ENCODE peak calls at places on chromosome X, in nine cellular contexts. One of them, this sample, is unnamed.

GRCh38 chrX:16946361-16946964 is at the start of gene REPS2:
- DNase-seq in OCI-LY7: peak
- DNase-seq in DMS153: peak
- DNase-seq in foreskin fibroblast: peak
- DNase-seq in activated T-cell treated with anti-CD3 and anti-CD28 coated beads for 1 hour: peak
- DNase-seq in NCI-H1092: peak
- DNase-seq in mucosa of gallbladder: peak
- DNase-seq in myocyte: peak
- DNase-seq in endothelial cell: peak
- DNase-seq in this sample: peak

GRCh38 chrX:2351321-2351720 is 149.5 kb downstream of the DHRSX start:
- DNase-seq in OCI-LY7: no peak
- DNase-seq in DMS153: no peak
- DNase-seq in foreskin fibroblast: peak
- DNase-seq in activated T-cell treated with anti-CD3 and anti-CD28 coated beads for 1 hour: no peak
- DNase-seq in NCI-H1092: no peak
- DNase-seq in mucosa of gallbladder: no peak
- DNase-seq in myocyte: peak
- DNase-seq in endothelial cell: no peak
- DNase-seq in this sample: no peak

GRCh38 chrX:10939384-10939783 is 171.7 kb upstream of the HCCS start:
- DNase-seq in OCI-LY7: no peak
- DNase-seq in DMS153: no peak
- DNase-seq in foreskin fibroblast: no peak
- DNase-seq in activated T-cell treated with anti-CD3 and anti-CD28 coated beads for 1 hour: no peak
- DNase-seq in NCI-H1092: no peak
- DNase-seq in mucosa of gallbladder: no peak
- DNase-seq in myocyte: no peak
- DNase-seq in endothelial cell: no peak
- DNase-seq in this sample: no peak

GRCh38 chrX:131063613-131064012 is 5.5 kb downstream of the ARHGAP36 start:
- DNase-seq in OCI-LY7: peak
- DNase-seq in DMS153: no peak
- DNase-seq in foreskin fibroblast: no peak
- DNase-seq in activated T-cell treated with anti-CD3 and anti-CD28 coated beads for 1 hour: no peak
- DNase-seq in NCI-H1092: no peak
- DNase-seq in mucosa of gallbladder: no peak
- DNase-seq in myocyte: no peak
- DNase-seq in endothelial cell: no peak
- DNase-seq in this sample: no peak

GRCh38 chrX:32687379-32687778 is 524.0 kb downstream of the DMD start:
- DNase-seq in OCI-LY7: no peak
- DNase-seq in DMS153: no peak
- DNase-seq in foreskin fibroblast: no peak
- DNase-seq in activated T-cell treated with anti-CD3 and anti-CD28 coated beads for 1 hour: no peak
- DNase-seq in NCI-H1092: no peak
- DNase-seq in mucosa of gallbladder: no peak
- DNase-seq in myocyte: no peak
- DNase-seq in endothelial cell: no peak
- DNase-seq in this sample: no peak

GRCh38 chrX:12967711-12968465 is 7.0 kb upstream of the TMSB4X start:
- DNase-seq in OCI-LY7: no peak
- DNase-seq in DMS153: no peak
- DNase-seq in foreskin fibroblast: no peak
- DNase-seq in activated T-cell treated with anti-CD3 and anti-CD28 coated beads for 1 hour: no peak
- DNase-seq in NCI-H1092: no peak
- DNase-seq in mucosa of gallbladder: no peak
- DNase-seq in myocyte: no peak
- DNase-seq in endothelial cell: no peak
- DNase-seq in this sample: no peak

GRCh38 chrX:45070116-45071007 is 130.3 kb downstream of the DIPK2B start:
- DNase-seq in OCI-LY7: peak
- DNase-seq in DMS153: no peak
- DNase-seq in foreskin fibroblast: peak
- DNase-seq in activated T-cell treated with anti-CD3 and anti-CD28 coated beads for 1 hour: no peak
- DNase-seq in NCI-H1092: no peak
- DNase-seq in mucosa of gallbladder: no peak
- DNase-seq in myocyte: peak
- DNase-seq in endothelial cell: no peak
- DNase-seq in this sample: peak

GRCh38 chrX:37834937-37835336 is 12.4 kb downstream of the DYNLT3 start:
- DNase-seq in OCI-LY7: no peak
- DNase-seq in DMS153: no peak
- DNase-seq in foreskin fibroblast: no peak
- DNase-seq in activated T-cell treated with anti-CD3 and anti-CD28 coated beads for 1 hour: no peak
- DNase-seq in NCI-H1092: no peak
- DNase-seq in mucosa of gallbladder: no peak
- DNase-seq in myocyte: no peak
- DNase-seq in endothelial cell: no peak
- DNase-seq in this sample: no peak

GRCh38 chrX:39133971-39134370 is 332.7 kb downstream of the MID1IP1 start:
- DNase-seq in OCI-LY7: peak
- DNase-seq in DMS153: peak
- DNase-seq in foreskin fibroblast: no peak
- DNase-seq in activated T-cell treated with anti-CD3 and anti-CD28 coated beads for 1 hour: no peak
- DNase-seq in NCI-H1092: peak
- DNase-seq in mucosa of gallbladder: no peak
- DNase-seq in myocyte: peak
- DNase-seq in endothelial cell: peak
- DNase-seq in this sample: peak

GRCh38 chrX:68694429-68695205 is 47.2 kb downstream of the STARD8 start:
- DNase-seq in OCI-LY7: no peak
- DNase-seq in DMS153: no peak
- DNase-seq in foreskin fibroblast: no peak
- DNase-seq in activated T-cell treated with anti-CD3 and anti-CD28 coated beads for 1 hour: no peak
- DNase-seq in NCI-H1092: no peak
- DNase-seq in mucosa of gallbladder: no peak
- DNase-seq in myocyte: no peak
- DNase-seq in endothelial cell: no peak
- DNase-seq in this sample: no peak

GRCh38 chrX:12946406-12946805 is 28.5 kb upstream of the TMSB4X start:
- DNase-seq in OCI-LY7: no peak
- DNase-seq in DMS153: no peak
- DNase-seq in foreskin fibroblast: no peak
- DNase-seq in activated T-cell treated with anti-CD3 and anti-CD28 coated beads for 1 hour: no peak
- DNase-seq in NCI-H1092: no peak
- DNase-seq in mucosa of gallbladder: no peak
- DNase-seq in myocyte: no peak
- DNase-seq in endothelial cell: no peak
- DNase-seq in this sample: no peak

GRCh38 chrX:133859860-133860259 is 125.5 kb downstream of the GPC3 start:
- DNase-seq in OCI-LY7: no peak
- DNase-seq in DMS153: peak
- DNase-seq in foreskin fibroblast: no peak
- DNase-seq in activated T-cell treated with anti-CD3 and anti-CD28 coated beads for 1 hour: no peak
- DNase-seq in NCI-H1092: peak
- DNase-seq in mucosa of gallbladder: no peak
- DNase-seq in myocyte: no peak
- DNase-seq in endothelial cell: no peak
- DNase-seq in this sample: no peak

GRCh38 chrX:148298737-148299136 is 201.7 kb upstream of the AFF2 start:
- DNase-seq in OCI-LY7: no peak
- DNase-seq in DMS153: no peak
- DNase-seq in foreskin fibroblast: no peak
- DNase-seq in activated T-cell treated with anti-CD3 and anti-CD28 coated beads for 1 hour: no peak
- DNase-seq in NCI-H1092: no peak
- DNase-seq in mucosa of gallbladder: no peak
- DNase-seq in myocyte: peak
- DNase-seq in endothelial cell: no peak
- DNase-seq in this sample: no peak

GRCh38 chrX:116290359-116290758 is 119.8 kb downstream of the AGTR2 start:
- DNase-seq in OCI-LY7: no peak
- DNase-seq in DMS153: no peak
- DNase-seq in foreskin fibroblast: no peak
- DNase-seq in activated T-cell treated with anti-CD3 and anti-CD28 coated beads for 1 hour: no peak
- DNase-seq in NCI-H1092: no peak
- DNase-seq in mucosa of gallbladder: no peak
- DNase-seq in myocyte: no peak
- DNase-seq in endothelial cell: no peak
- DNase-seq in this sample: no peak

GRCh38 chrX:152958047-152958446 is 35.9 kb downstream of the PNMA5 start:
- DNase-seq in OCI-LY7: no peak
- DNase-seq in DMS153: no peak
- DNase-seq in foreskin fibroblast: no peak
- DNase-seq in activated T-cell treated with anti-CD3 and anti-CD28 coated beads for 1 hour: no peak
- DNase-seq in NCI-H1092: no peak
- DNase-seq in mucosa of gallbladder: no peak
- DNase-seq in myocyte: no peak
- DNase-seq in endothelial cell: no peak
- DNase-seq in this sample: no peak

GRCh38 chrX:11665144-11666040 is at the start of gene ARHGAP6:
- DNase-seq in OCI-LY7: no peak
- DNase-seq in DMS153: no peak
- DNase-seq in foreskin fibroblast: peak
- DNase-seq in activated T-cell treated with anti-CD3 and anti-CD28 coated beads for 1 hour: no peak
- DNase-seq in NCI-H1092: no peak
- DNase-seq in mucosa of gallbladder: peak
- DNase-seq in myocyte: peak
- DNase-seq in endothelial cell: peak
- DNase-seq in this sample: no peak

GRCh38 chrX:19920945-19921344 is 33.5 kb upstream of the SH3KBP1 start:
- DNase-seq in OCI-LY7: no peak
- DNase-seq in DMS153: no peak
- DNase-seq in foreskin fibroblast: no peak
- DNase-seq in activated T-cell treated with anti-CD3 and anti-CD28 coated beads for 1 hour: no peak
- DNase-seq in NCI-H1092: no peak
- DNase-seq in mucosa of gallbladder: no peak
- DNase-seq in myocyte: no peak
- DNase-seq in endothelial cell: no peak
- DNase-seq in this sample: no peak

GRCh38 chrX:47941423-47941822 is 62.4 kb downstream of the ZNF182 start:
- DNase-seq in OCI-LY7: no peak
- DNase-seq in DMS153: no peak
- DNase-seq in foreskin fibroblast: no peak
- DNase-seq in activated T-cell treated with anti-CD3 and anti-CD28 coated beads for 1 hour: no peak
- DNase-seq in NCI-H1092: no peak
- DNase-seq in mucosa of gallbladder: no peak
- DNase-seq in myocyte: no peak
- DNase-seq in endothelial cell: no peak
- DNase-seq in this sample: no peak

GRCh38 chrX:2701600-2701999 is 10.5 kb downstream of the CD99 start:
- DNase-seq in OCI-LY7: peak
- DNase-seq in DMS153: no peak
- DNase-seq in foreskin fibroblast: no peak
- DNase-seq in activated T-cell treated with anti-CD3 and anti-CD28 coated beads for 1 hour: no peak
- DNase-seq in NCI-H1092: no peak
- DNase-seq in mucosa of gallbladder: no peak
- DNase-seq in myocyte: peak
- DNase-seq in endothelial cell: no peak
- DNase-seq in this sample: peak

GRCh38 chrX:37509349-37509748 is 62.1 kb upstream of the LANCL3 start:
- DNase-seq in OCI-LY7: peak
- DNase-seq in DMS153: no peak
- DNase-seq in foreskin fibroblast: no peak
- DNase-seq in activated T-cell treated with anti-CD3 and anti-CD28 coated beads for 1 hour: no peak
- DNase-seq in NCI-H1092: no peak
- DNase-seq in mucosa of gallbladder: no peak
- DNase-seq in myocyte: no peak
- DNase-seq in endothelial cell: peak
- DNase-seq in this sample: peak

GRCh38 chrX:37383313-37383712 is 34.1 kb downstream of the PRRG1 start:
- DNase-seq in OCI-LY7: no peak
- DNase-seq in DMS153: no peak
- DNase-seq in foreskin fibroblast: no peak
- DNase-seq in activated T-cell treated with anti-CD3 and anti-CD28 coated beads for 1 hour: no peak
- DNase-seq in NCI-H1092: no peak
- DNase-seq in mucosa of gallbladder: no peak
- DNase-seq in myocyte: no peak
- DNase-seq in endothelial cell: no peak
- DNase-seq in this sample: no peak